ENCODE peak calls at places on chromosome 18, in eight cellular contexts. One of them, this sample, is unnamed.

GRCh38 chr18:65606551-65607130 is 144.2 kb upstream of the CDH7 start:
- DNase-seq in GM12865: no peak
- DNase-seq in memory B cell: no peak
- DNase-seq in naive thymus-derived CD8-positive, alpha-beta T cell: no peak
- DNase-seq in WERI-Rb-1: no peak
- DNase-seq in upper lobe of right lung: no peak
- DNase-seq in HTR-8/SVneo: no peak
- DNase-seq in kidney tubule cell: no peak
- DNase-seq in this sample: no peak

GRCh38 chr18:48743046-48743445 is 204.2 kb downstream of the CTIF start:
- DNase-seq in upper lobe of right lung: peak
- DNase-seq in HTR-8/SVneo: no peak
- DNase-seq in kidney tubule cell: no peak
- DNase-seq in naive thymus-derived CD8-positive, alpha-beta T cell: no peak
- DNase-seq in WERI-Rb-1: no peak
- DNase-seq in GM12865: no peak
- DNase-seq in memory B cell: no peak
- DNase-seq in this sample: no peak

GRCh38 chr18:25349926-25350560 is 1.9 kb downstream of the ZNF521 start:
- DNase-seq in naive thymus-derived CD8-positive, alpha-beta T cell: no peak
- DNase-seq in memory B cell: peak
- DNase-seq in HTR-8/SVneo: no peak
- DNase-seq in kidney tubule cell: no peak
- DNase-seq in WERI-Rb-1: no peak
- DNase-seq in upper lobe of right lung: no peak
- DNase-seq in GM12865: no peak
- DNase-seq in this sample: peak

GRCh38 chr18:25235648-25236047 is 116.3 kb downstream of the ZNF521 start:
- DNase-seq in GM12865: no peak
- DNase-seq in kidney tubule cell: no peak
- DNase-seq in upper lobe of right lung: no peak
- DNase-seq in memory B cell: no peak
- DNase-seq in HTR-8/SVneo: no peak
- DNase-seq in naive thymus-derived CD8-positive, alpha-beta T cell: no peak
- DNase-seq in WERI-Rb-1: no peak
- DNase-seq in this sample: no peak

GRCh38 chr18:41326311-41326710 is 628.7 kb upstream of the PIK3C3 start:
- DNase-seq in GM12865: no peak
- DNase-seq in HTR-8/SVneo: no peak
- DNase-seq in naive thymus-derived CD8-positive, alpha-beta T cell: no peak
- DNase-seq in WERI-Rb-1: no peak
- DNase-seq in memory B cell: no peak
- DNase-seq in upper lobe of right lung: no peak
- DNase-seq in kidney tubule cell: peak
- DNase-seq in this sample: peak

GRCh38 chr18:33826151-33826550 is 248.1 kb downstream of the ASXL3 start:
- DNase-seq in memory B cell: no peak
- DNase-seq in kidney tubule cell: no peak
- DNase-seq in HTR-8/SVneo: no peak
- DNase-seq in naive thymus-derived CD8-positive, alpha-beta T cell: no peak
- DNase-seq in GM12865: no peak
- DNase-seq in upper lobe of right lung: no peak
- DNase-seq in WERI-Rb-1: no peak
- DNase-seq in this sample: no peak

GRCh38 chr18:26448714-26449159 is 99.6 kb downstream of the KCTD1 start:
- DNase-seq in memory B cell: no peak
- DNase-seq in kidney tubule cell: no peak
- DNase-seq in WERI-Rb-1: no peak
- DNase-seq in GM12865: peak
- DNase-seq in naive thymus-derived CD8-positive, alpha-beta T cell: no peak
- DNase-seq in HTR-8/SVneo: no peak
- DNase-seq in upper lobe of right lung: no peak
- DNase-seq in this sample: no peak

GRCh38 chr18:74040459-74041332 is 106.9 kb downstream of the FBXO15 start:
- DNase-seq in naive thymus-derived CD8-positive, alpha-beta T cell: peak
- DNase-seq in kidney tubule cell: peak
- DNase-seq in GM12865: peak
- DNase-seq in HTR-8/SVneo: peak
- DNase-seq in upper lobe of right lung: peak
- DNase-seq in WERI-Rb-1: peak
- DNase-seq in memory B cell: peak
- DNase-seq in this sample: peak

GRCh38 chr18:79643049-79643765 is 36.4 kb upstream of the CTDP1 start:
- DNase-seq in upper lobe of right lung: peak
- DNase-seq in HTR-8/SVneo: no peak
- DNase-seq in naive thymus-derived CD8-positive, alpha-beta T cell: no peak
- DNase-seq in WERI-Rb-1: no peak
- DNase-seq in memory B cell: no peak
- DNase-seq in GM12865: no peak
- DNase-seq in kidney tubule cell: no peak
- DNase-seq in this sample: no peak